ENCODE peak calls at places on chromosomes 12 and 14, in ten cellular contexts. H is cardiac fibroblast; C is upper lobe of left lung; L is esophagus squamous epithelium; F is CD4-positive, alpha-beta T cell; D is WTC11; N is brain microvascular endothelial cell; U is colonic mucosa; Z is lung; A is GM23338. Q is an unnamed sample.

GRCh38 chr12:128905003-128905544 is 51.8 kb downstream of the GLT1D1 start:
- DNase-seq in A (no peak), Z (no peak), F (no peak), U (no peak), D (no peak), N (no peak), H (no peak), L (no peak), C (peak), Q (no peak)

GRCh38 chr12:3243376-3244084 is 166.4 kb downstream of the TSPAN9 start:
- DNase-seq in F (no peak), U (no peak), H (no peak), C (no peak), A (no peak), D (no peak), Z (no peak), L (no peak), N (no peak), Q (no peak)

GRCh38 chr14:61514006-61514830 is 181.1 kb upstream of the HIF1A start:
- DNase-seq in Z (no peak), L (no peak), H (no peak), A (no peak), F (no peak), D (no peak), N (no peak), C (no peak), U (no peak), Q (no peak)

GRCh38 chr12:22230280-22230794 is 104.2 kb downstream of the ST8SIA1 start:
- DNase-seq in U (no peak), F (no peak), L (no peak), H (peak), A (no peak), Z (no peak), D (no peak), C (no peak), N (peak), Q (no peak)

GRCh38 chr14:104342435-104343293 is 204.3 kb downstream of the KIF26A start:
- DNase-seq in N (no peak), C (peak), Z (no peak), A (peak), H (no peak), F (no peak), U (no peak), L (no peak), D (peak), Q (no peak)

GRCh38 chr12:94616217-94616729 is 34.1 kb downstream of the TMCC3 start:
- DNase-seq in H (no peak), D (no peak), U (peak), L (no peak), A (peak), N (no peak), F (no peak), Z (no peak), C (peak), Q (no peak)

GRCh38 chr12:62279961-62280360 is 19.8 kb downstream of the USP15 start:
- DNase-seq in A (no peak), N (no peak), C (no peak), D (no peak), L (no peak), U (no peak), H (no peak), Z (no peak), F (no peak), Q (no peak)

GRCh38 chr12:20625531-20625930 is 69.6 kb upstream of the SLCO1C1 start:
- DNase-seq in L (no peak), Z (no peak), N (no peak), F (no peak), H (no peak), C (no peak), A (no peak), U (no peak), D (no peak), Q (no peak)

GRCh38 chr12:52014567-52015392 is 8.0 kb downstream of the TAMALIN start:
- DNase-seq in A (peak), H (no peak), C (peak), F (no peak), N (peak), U (no peak), Z (no peak), L (no peak), D (peak), Q (no peak)

GRCh38 chr12:89346741-89347324 is 5.5 kb downstream of the DUSP6 start:
- DNase-seq in C (no peak), A (peak), D (no peak), Z (no peak), H (peak), U (peak), L (no peak), N (peak), F (no peak), Q (no peak)

GRCh38 chr12:13307143-13307831 is 110.8 kb downstream of the EMP1 start:
- DNase-seq in H (peak), A (no peak), D (no peak), U (no peak), F (no peak), Z (no peak), L (no peak), N (no peak), C (no peak), Q (no peak)

GRCh38 chr12:6084261-6084968 is 40.1 kb downstream of the VWF start:
- DNase-seq in Z (no peak), U (no peak), F (no peak), C (no peak), D (no peak), A (peak), L (no peak), N (peak), H (peak), Q (no peak)

GRCh38 chr12:28874758-28875157 is 274.3 kb upstream of the FAR2 start:
- DNase-seq in H (no peak), D (no peak), L (no peak), F (no peak), U (no peak), N (no peak), C (no peak), A (no peak), Z (no peak), Q (no peak)

GRCh38 chr14:87944987-87945604 is 47.9 kb downstream of the GALC start:
- DNase-seq in H (peak), C (no peak), U (no peak), D (no peak), L (no peak), A (peak), N (no peak), Z (no peak), F (no peak), Q (no peak)

GRCh38 chr12:110102255-110102654 is 21.9 kb upstream of the IFT81 start:
- DNase-seq in D (peak), N (peak), C (no peak), L (no peak), F (peak), H (peak), Z (no peak), U (peak), A (peak), Q (peak)

GRCh38 chr12:102439391-102440108 is 40.8 kb downstream of the IGF1 start:
- DNase-seq in A (no peak), C (no peak), N (no peak), F (no peak), Z (no peak), U (no peak), H (no peak), L (no peak), D (no peak), Q (no peak)

GRCh38 chr14:100423421-100424010 is 100.4 kb downstream of the SLC25A47 start:
- DNase-seq in N (no peak), L (no peak), C (no peak), D (no peak), Z (no peak), A (no peak), F (no peak), U (no peak), H (no peak), Q (no peak)

GRCh38 chr14:65065719-65066118 is 36.6 kb downstream of the MAX start:
- DNase-seq in F (no peak), N (no peak), D (no peak), H (no peak), C (no peak), Z (no peak), A (no peak), L (no peak), U (no peak), Q (no peak)

GRCh38 chr12:89225401-89225800 is 126.9 kb downstream of the DUSP6 start:
- DNase-seq in C (no peak), U (no peak), L (no peak), D (no peak), N (peak), Z (peak), H (peak), A (no peak), F (peak), Q (peak)

GRCh38 chr14:31261859-31262739 is 54.5 kb upstream of the HECTD1 start:
- DNase-seq in H (peak), U (no peak), L (no peak), A (no peak), Z (peak), F (no peak), N (no peak), D (no peak), C (no peak), Q (no peak)

GRCh38 chr14:72907886-72908285 is 14.0 kb upstream of the DPF3 start:
- DNase-seq in N (peak), Z (no peak), D (no peak), A (no peak), F (no peak), H (peak), C (no peak), U (no peak), L (no peak), Q (peak)

GRCh38 chr14:100056964-100057817 is 8.0 kb upstream of the EVL start:
- DNase-seq in L (no peak), N (peak), A (peak), F (no peak), U (no peak), H (peak), C (no peak), Z (no peak), D (no peak), Q (peak)

GRCh38 chr14:61866932-61867920 is 105.0 kb downstream of the SNAPC1 start:
- DNase-seq in L (no peak), D (no peak), A (no peak), F (no peak), C (no peak), U (no peak), Z (no peak), H (peak), N (peak), Q (peak)

GRCh38 chr12:76790564-76791552 is 26.9 kb downstream of the ZDHHC17 start:
- DNase-seq in D (no peak), Z (no peak), U (no peak), F (no peak), L (no peak), N (no peak), C (no peak), H (peak), A (peak), Q (no peak)

GRCh38 chr14:52020866-52021717 is 31.7 kb downstream of the RTRAF start:
- DNase-seq in L (no peak), F (no peak), U (peak), C (no peak), N (no peak), Z (no peak), A (peak), H (peak), D (no peak), Q (no peak)

GRCh38 chr12:98587084-98587483 is 6.4 kb upstream of the SLC25A3 start:
- DNase-seq in A (no peak), D (no peak), F (no peak), H (no peak), N (no peak), L (no peak), Z (no peak), U (no peak), C (no peak), Q (no peak)

GRCh38 chr12:77924703-77925102 is 94.0 kb downstream of the NAV3 start:
- DNase-seq in H (no peak), N (peak), F (no peak), L (no peak), Z (no peak), D (no peak), C (no peak), U (no peak), A (no peak), Q (no peak)

GRCh38 chr12:77923882-77924281 is 93.2 kb downstream of the NAV3 start:
- DNase-seq in F (no peak), L (no peak), N (no peak), U (no peak), H (no peak), D (no peak), Z (no peak), A (no peak), C (no peak), Q (no peak)

GRCh38 chr12:77928078-77928477 is 97.4 kb downstream of the NAV3 start:
- DNase-seq in F (no peak), U (no peak), H (no peak), A (no peak), C (no peak), L (no peak), Z (no peak), N (no peak), D (no peak), Q (no peak)

DNA sequence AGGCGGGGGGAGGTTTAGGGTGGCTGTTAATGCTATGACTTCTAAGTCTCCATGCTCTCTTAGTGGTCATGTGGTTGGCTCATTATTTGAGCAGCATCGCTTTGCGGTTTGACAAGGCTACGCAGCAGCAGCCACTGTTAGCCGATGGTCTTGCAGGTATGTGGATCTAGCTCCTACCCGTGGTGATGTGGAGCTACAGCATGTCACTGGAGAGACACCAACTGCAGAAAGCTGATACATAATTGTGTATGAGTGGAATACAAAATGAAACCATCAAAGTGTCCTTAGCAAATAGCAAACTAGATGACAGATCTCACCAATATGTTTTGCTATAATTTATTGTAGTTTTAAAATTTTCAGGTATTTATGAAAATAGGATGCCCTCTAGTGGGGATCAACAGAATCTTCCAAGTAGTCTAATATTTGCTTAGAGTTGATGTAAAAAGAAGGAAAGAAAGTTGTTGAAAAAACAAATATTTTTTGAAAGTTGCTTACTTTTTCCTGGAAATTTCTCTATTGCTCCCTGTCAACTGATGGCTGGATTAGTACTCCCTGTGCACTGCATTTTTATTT is 94.9 kb downstream of the NAV3 start:
- DNase-seq in N (peak), H (peak), L (no peak), F (no peak), U (peak), D (peak), Z (peak), A (peak), C (no peak), Q (peak)
- TF ChIP-seq CTCF in N (peak), H (peak), L (peak), F (no peak), U (peak), D (peak), Z (peak), A (peak), C (peak), Q (peak)

GRCh38 chr12:57090924-57091632 is 2.2 kb downstream of the NAB2 start:
- DNase-seq in L (no peak), F (no peak), U (no peak), Z (no peak), N (no peak), D (no peak), H (no peak), C (peak), A (no peak), Q (no peak)
- TF ChIP-seq CTCF in L (no peak), F (no peak), U (no peak), Z (no peak), N (peak), D (no peak), H (peak), C (no peak), A (no peak), Q (no peak)

GRCh38 chr12:122028601-122029560 is 7.2 kb downstream of the BCL7A start:
- DNase-seq in D (no peak), L (no peak), A (no peak), H (no peak), Z (no peak), U (no peak), F (no peak), N (no peak), C (no peak), Q (peak)
- TF ChIP-seq CTCF in D (no peak), L (no peak), A (no peak), H (no peak), Z (no peak), U (no peak), F (no peak), N (no peak), C (no peak), Q (no peak)

GRCh38 chr12:50039151-50039835 is 14.0 kb upstream of the RACGAP1 start:
- DNase-seq in L (no peak), C (peak), Z (peak), D (peak), H (peak), A (peak), U (peak), F (peak), N (peak), Q (peak)
- TF ChIP-seq CTCF in L (peak), C (peak), Z (peak), D (peak), H (peak), A (peak), U (peak), F (peak), N (peak), Q (peak)

GRCh38 chr14:39036760-39037159 is 66.3 kb downstream of the SEC23A start:
- DNase-seq in N (no peak), C (no peak), L (no peak), A (no peak), U (no peak), F (no peak), H (no peak), Z (no peak), D (no peak), Q (no peak)

GRCh38 chr14:39033371-39033770 is 69.7 kb downstream of the SEC23A start:
- DNase-seq in L (no peak), D (no peak), F (no peak), H (peak), N (peak), A (no peak), C (no peak), U (no peak), Z (no peak), Q (no peak)

GRCh38 chr14:39035336-39035735 is 67.7 kb downstream of the SEC23A start:
- DNase-seq in H (no peak), C (no peak), L (no peak), Z (no peak), A (no peak), F (no peak), D (no peak), U (no peak), N (no peak), Q (no peak)

GRCh38 chr14:39038542-39038941 is 64.5 kb downstream of the SEC23A start:
- DNase-seq in U (no peak), D (no peak), L (no peak), A (no peak), Z (no peak), F (no peak), N (no peak), H (no peak), C (no peak), Q (no peak)

DNA sequence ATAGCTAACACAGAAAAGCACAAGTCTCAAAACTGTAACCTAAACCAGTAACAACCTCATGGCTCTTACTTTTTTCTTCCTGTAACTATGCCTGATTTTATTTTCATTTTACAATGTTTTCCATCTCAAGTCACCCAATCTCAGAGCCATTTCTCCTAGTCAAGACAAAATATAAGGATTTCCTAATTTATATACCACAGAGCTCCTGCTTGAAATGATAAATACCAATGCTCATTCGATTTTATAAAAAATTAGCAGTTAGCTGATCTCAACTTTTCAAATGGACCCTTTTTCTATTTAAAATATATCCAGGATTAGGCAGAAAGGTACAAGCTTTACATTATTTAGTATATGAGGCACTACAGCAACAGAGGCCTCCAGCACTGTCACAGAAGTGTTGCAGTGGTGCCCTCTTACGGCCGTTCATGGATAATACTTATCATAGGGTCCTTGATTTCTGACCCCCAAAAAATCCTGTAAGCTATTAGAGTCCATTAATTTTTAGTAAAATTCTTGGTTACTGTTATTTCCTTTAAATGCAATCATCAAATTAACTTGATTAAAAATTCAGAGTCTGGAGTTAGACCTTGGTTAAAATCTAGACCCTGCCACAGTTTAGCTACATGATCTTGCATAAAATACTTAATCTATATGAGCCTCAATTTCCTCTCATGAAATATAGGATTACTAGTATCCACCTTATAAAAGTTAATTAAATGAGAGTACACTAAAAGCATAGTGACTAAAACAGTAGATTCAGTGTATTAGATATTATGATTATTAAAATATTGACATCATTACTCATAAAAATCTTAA is 68.3 kb downstream of the SEC23A start:
- DNase-seq in H (peak), D (peak), U (no peak), F (no peak), Z (no peak), A (peak), C (no peak), N (no peak), L (no peak), Q (no peak)
- TF ChIP-seq CTCF in H (peak), D (peak), U (no peak), F (no peak), Z (no peak), A (peak), C (no peak), N (peak), L (peak), Q (no peak)

GRCh38 chr12:17064834-17065233 is 458.9 kb upstream of the LMO3 start:
- DNase-seq in L (no peak), H (no peak), Z (no peak), N (no peak), F (no peak), A (no peak), C (no peak), D (no peak), U (no peak), Q (no peak)

GRCh38 chr12:17060260-17060659 is 454.3 kb upstream of the LMO3 start:
- DNase-seq in N (no peak), H (no peak), U (no peak), D (no peak), F (no peak), L (no peak), A (no peak), Z (no peak), C (no peak), Q (no peak)

DNA sequence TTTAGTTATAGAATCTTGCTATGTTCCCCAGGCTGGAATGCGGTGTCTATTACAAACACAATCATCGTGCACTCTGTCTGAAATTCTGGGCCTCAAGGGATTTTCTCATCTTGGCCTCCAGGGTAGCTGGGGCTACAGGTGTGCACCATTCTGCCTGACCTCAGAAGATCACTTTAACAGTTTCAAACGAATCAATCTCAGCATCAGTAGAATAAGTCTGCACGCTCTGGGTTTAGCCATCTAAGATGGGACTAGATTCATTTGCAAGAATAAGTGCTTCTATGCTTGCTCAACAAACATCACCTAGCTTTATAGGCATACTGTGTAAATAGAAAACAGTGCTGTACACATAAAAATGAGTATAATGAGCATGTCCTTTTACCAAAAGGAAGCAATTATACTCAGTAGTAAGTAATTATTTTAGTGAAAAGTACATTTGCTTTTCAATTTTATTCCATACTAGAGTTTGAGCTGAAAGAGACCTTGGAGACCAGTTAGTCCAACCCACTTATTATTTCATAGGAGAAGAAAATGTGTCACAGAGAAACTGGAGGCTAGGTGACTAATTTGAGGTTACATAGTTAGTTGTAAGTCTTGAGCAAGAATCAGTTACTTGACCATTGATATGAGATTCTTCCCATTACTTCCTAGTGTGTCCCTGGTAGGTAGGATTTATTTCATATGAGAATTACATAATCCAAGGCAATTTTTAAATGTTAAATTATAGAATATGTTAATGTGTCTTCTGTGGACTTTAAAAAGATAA is 456.5 kb upstream of the LMO3 start:
- DNase-seq in L (no peak), H (no peak), D (no peak), U (no peak), A (no peak), N (no peak), C (no peak), Z (no peak), F (no peak), Q (no peak)
- TF ChIP-seq CTCF in L (no peak), H (no peak), D (no peak), U (no peak), A (no peak), N (no peak), C (no peak), Z (no peak), F (no peak), Q (no peak)

GRCh38 chr14:93953263-93953662 is 23.1 kb downstream of the ASB2 start:
- DNase-seq in N (no peak), C (no peak), U (no peak), D (peak), L (no peak), F (no peak), H (no peak), A (peak), Z (no peak), Q (no peak)
- TF ChIP-seq CTCF in N (peak), C (no peak), U (no peak), D (no peak), L (no peak), F (no peak), H (no peak), A (peak), Z (no peak), Q (peak)

Q was measured in activated CD8-positive, alpha-beta T cell treated with anti-CD3 and anti-CD28 coated beads for 36 hours.